ENCODE peak calls at places on chromosome 20, in nine cellular contexts. J is astrocyte of the spinal cord; V is NCI-H2107; D is thoracic aorta; X is RKO; S is SK-MEL-5; K is occipital lobe; Y is hippocampal formation; G is stimulated activated CD4-positive, alpha-beta T cell treated with anti-CD3 and anti-CD28 coated beads, Interleukin-15, amount 100 ng/mL, for 1 hour. W is an unnamed sample.
A peak's percentile ranks its signal among the peaks of the same experiment; 100 is the strongest.

GRCh38 chr20:32354592-32355416 is 3.3 kb upstream of the ASXL1 start:
- DNase-seq in Y (no peak), D (no peak), S (peak; percentile 58), V (no peak), J (peak; percentile 66), X (no peak), K (no peak), G (no peak), W (peak; percentile 55)

GRCh38 chr20:9460518-9460917 is 53.9 kb upstream of the LAMP5 start:
- DNase-seq in S (no peak), V (no peak), X (no peak), D (no peak), K (no peak), J (peak; percentile 51), G (no peak), Y (no peak), W (no peak)

GRCh38 chr20:13687827-13688226 is 49.1 kb upstream of the TASP1 start:
- DNase-seq in V (no peak), S (no peak), K (no peak), G (no peak), Y (no peak), D (no peak), X (no peak), J (no peak), W (no peak)

GRCh38 chr20:62643521-62644043 is 1.3 kb downstream of the SLCO4A1 start:
- DNase-seq in K (no peak), D (no peak), X (peak; percentile 38), S (no peak), Y (no peak), V (no peak), J (no peak), G (no peak), W (no peak)

GRCh38 chr20:34296468-34296867 is 6.7 kb downstream of the AHCY start:
- DNase-seq in D (no peak), S (no peak), X (no peak), V (no peak), J (no peak), Y (no peak), G (no peak), K (no peak), W (no peak)

GRCh38 chr20:49450281-49450707 is 32.2 kb downstream of the KCNB1 start:
- DNase-seq in D (no peak), J (no peak), G (no peak), V (peak; percentile 64), X (peak; percentile 27), S (no peak), Y (peak; percentile 30), K (peak; percentile 36), W (no peak)

GRCh38 chr20:1734269-1734858 is 76.8 kb upstream of the SIRPG start:
- DNase-seq in J (peak; percentile 7), X (peak; percentile 43), K (peak; percentile 2), Y (no peak), D (no peak), V (no peak), G (no peak), S (peak; percentile 34), W (no peak)

GRCh38 chr20:64144144-64144912 is 19.9 kb upstream of the MYT1 start:
- DNase-seq in G (no peak), Y (no peak), K (no peak), V (no peak), D (no peak), J (no peak), S (no peak), X (no peak), W (peak; percentile 34)

GRCh38 chr20:33672426-33673114 is 1.7 kb downstream of the NECAB3 start:
- DNase-seq in J (no peak), V (no peak), S (no peak), D (no peak), G (no peak), K (no peak), Y (no peak), X (peak; percentile 63), W (no peak)

W was measured in Caco-2.